ENCODE peak calls at places on chromosomes 5 and 9, in five cellular contexts. L is posterior vena cava, K is caudate nucleus, F is brain microvascular endothelial cell, S is transverse colon. Q is an unnamed sample.

GRCh38 chr5:606526-607399 is 5.4 kb upstream of the CEP72 start:
- DNase-seq in L (peak), K (no peak), F (no peak), S (no peak), Q (no peak)

GRCh38 chr5:162190-162564 is 29.1 kb upstream of the LRRC14B start:
- DNase-seq in L (no peak), K (no peak), F (no peak), S (no peak), Q (no peak)

GRCh38 chr9:20775683-20776082 is 91.6 kb downstream of the FOCAD start:
- DNase-seq in L (no peak), K (no peak), F (no peak), S (no peak), Q (no peak)

GRCh38 chr5:137099651-137100050 is 399.5 kb downstream of the SPOCK1 start:
- DNase-seq in L (no peak), K (no peak), F (no peak), S (no peak), Q (no peak)

GRCh38 chr9:93119953-93120845 is 13.9 kb downstream of the NINJ1 start:
- DNase-seq in L (peak), K (peak), F (peak), S (peak), Q (peak)

GRCh38 chr5:135194573-135195266 is 160.7 kb upstream of the PITX1 start:
- DNase-seq in L (no peak), K (no peak), F (no peak), S (no peak), Q (peak)

GRCh38 chr5:99878830-99879229 is 656.3 kb upstream of the FAM174A start:
- DNase-seq in L (no peak), K (no peak), F (no peak), S (no peak), Q (no peak)

GRCh38 chr9:92947268-92948031 is at the start of gene FGD3:
- DNase-seq in L (no peak), K (no peak), F (no peak), S (no peak), Q (peak)

GRCh38 chr5:39370555-39371366 is 6.5 kb upstream of the C9 start:
- DNase-seq in L (no peak), K (no peak), F (no peak), S (peak), Q (no peak)

GRCh38 chr5:149048806-149049205 is 14.1 kb downstream of the SH3TC2 start:
- DNase-seq in L (no peak), K (no peak), F (no peak), S (no peak), Q (no peak)

GRCh38 chr9:96661711-96662110 is 6.6 kb upstream of the PRXL2C start:
- DNase-seq in L (no peak), K (no peak), F (peak), S (no peak), Q (no peak)

Q was measured in adipocyte.